ENCODE peak calls at places on chromosome 21, in seven cellular contexts. One of them, this sample, is unnamed.

GRCh38 chr21:46324390-46325072 is 575 bp downstream of the PCNT start:
- DNase-seq in OCI-LY7: peak; percentile 90
- DNase-seq in Calu3: peak; percentile 87
- DNase-seq in cardiac muscle cell: peak; percentile 90
- DNase-seq in left lung: peak; percentile 96
- DNase-seq in AG09309: peak; percentile 13
- DNase-seq in endodermal cell: peak; percentile 94
- DNase-seq in this sample: peak; percentile 82

GRCh38 chr21:45556645-45557601 is 14.7 kb upstream of the SLC19A1 start:
- DNase-seq in OCI-LY7: no peak
- DNase-seq in endodermal cell: peak; percentile 49
- DNase-seq in Calu3: no peak
- DNase-seq in left lung: peak; percentile 80
- DNase-seq in cardiac muscle cell: no peak
- DNase-seq in AG09309: no peak
- DNase-seq in this sample: no peak

GRCh38 chr21:36188081-36188681 is 31.6 kb downstream of the DOP1B start:
- DNase-seq in endodermal cell: no peak
- DNase-seq in left lung: no peak
- DNase-seq in OCI-LY7: no peak
- DNase-seq in cardiac muscle cell: no peak
- DNase-seq in AG09309: no peak
- DNase-seq in Calu3: peak; percentile 53
- DNase-seq in this sample: no peak

GRCh38 chr21:26956216-26956615 is 10.7 kb downstream of the ADAMTS5 start:
- DNase-seq in endodermal cell: no peak
- DNase-seq in AG09309: no peak
- DNase-seq in cardiac muscle cell: no peak
- DNase-seq in Calu3: no peak
- DNase-seq in OCI-LY7: no peak
- DNase-seq in left lung: no peak
- DNase-seq in this sample: no peak

GRCh38 chr21:36210779-36211659 is 54.4 kb downstream of the DOP1B start:
- DNase-seq in AG09309: no peak
- DNase-seq in endodermal cell: peak; percentile 56
- DNase-seq in OCI-LY7: no peak
- DNase-seq in cardiac muscle cell: no peak
- DNase-seq in left lung: no peak
- DNase-seq in Calu3: no peak
- DNase-seq in this sample: no peak

GRCh38 chr21:25127007-25127406 is 480.3 kb downstream of the MRPL39 start:
- DNase-seq in OCI-LY7: no peak
- DNase-seq in left lung: no peak
- DNase-seq in cardiac muscle cell: no peak
- DNase-seq in Calu3: no peak
- DNase-seq in endodermal cell: no peak
- DNase-seq in AG09309: no peak
- DNase-seq in this sample: no peak

GRCh38 chr21:44950351-44950750 is 10.5 kb downstream of the SLX9 start:
- DNase-seq in AG09309: no peak
- DNase-seq in left lung: peak; percentile 61
- DNase-seq in endodermal cell: no peak
- DNase-seq in OCI-LY7: no peak
- DNase-seq in cardiac muscle cell: no peak
- DNase-seq in Calu3: no peak
- DNase-seq in this sample: no peak

GRCh38 chr21:36661511-36662309 is 37.2 kb upstream of the SIM2 start:
- DNase-seq in left lung: no peak
- DNase-seq in AG09309: no peak
- DNase-seq in Calu3: peak; percentile 30
- DNase-seq in endodermal cell: peak; percentile 82
- DNase-seq in OCI-LY7: no peak
- DNase-seq in cardiac muscle cell: peak; percentile 55
- DNase-seq in this sample: no peak

GRCh38 chr21:46002841-46003574 is 21.4 kb downstream of the COL6A1 start:
- DNase-seq in cardiac muscle cell: no peak
- DNase-seq in OCI-LY7: no peak
- DNase-seq in Calu3: no peak
- DNase-seq in left lung: peak; percentile 80
- DNase-seq in AG09309: no peak
- DNase-seq in endodermal cell: peak; percentile 42
- DNase-seq in this sample: no peak

GRCh38 chr21:45004059-45004422 is 64.2 kb downstream of the SLX9 start:
- DNase-seq in AG09309: no peak
- DNase-seq in OCI-LY7: no peak
- DNase-seq in Calu3: no peak
- DNase-seq in left lung: peak; percentile 61
- DNase-seq in endodermal cell: no peak
- DNase-seq in cardiac muscle cell: no peak
- DNase-seq in this sample: peak; percentile 38

GRCh38 chr21:40788635-40789034 is 58.3 kb downstream of the DSCAM start:
- DNase-seq in OCI-LY7: no peak
- DNase-seq in cardiac muscle cell: no peak
- DNase-seq in endodermal cell: no peak
- DNase-seq in Calu3: no peak
- DNase-seq in left lung: no peak
- DNase-seq in AG09309: no peak
- DNase-seq in this sample: no peak

GRCh38 chr21:46098303-46099141 is 610 bp downstream of the COL6A2 start:
- DNase-seq in Calu3: no peak
- DNase-seq in AG09309: no peak
- DNase-seq in OCI-LY7: no peak
- DNase-seq in left lung: peak; percentile 75
- DNase-seq in cardiac muscle cell: peak; percentile 34
- DNase-seq in endodermal cell: peak; percentile 75
- DNase-seq in this sample: no peak

GRCh38 chr21:33265664-33266049 is 510 bp upstream of the IL10RB start:
- DNase-seq in Calu3: no peak
- DNase-seq in endodermal cell: peak; percentile 52
- DNase-seq in AG09309: no peak
- DNase-seq in left lung: peak; percentile 85
- DNase-seq in cardiac muscle cell: no peak
- DNase-seq in OCI-LY7: peak; percentile 80
- DNase-seq in this sample: peak; percentile 94

GRCh38 chr21:45973475-45974072 is 8.0 kb upstream of the COL6A1 start:
- DNase-seq in cardiac muscle cell: peak; percentile 88
- DNase-seq in endodermal cell: no peak
- DNase-seq in OCI-LY7: no peak
- DNase-seq in left lung: peak; percentile 84
- DNase-seq in Calu3: peak; percentile 69
- DNase-seq in AG09309: no peak
- DNase-seq in this sample: no peak

GRCh38 chr21:42426424-42426823 is 22.7 kb downstream of the UBASH3A start:
- DNase-seq in cardiac muscle cell: no peak
- DNase-seq in endodermal cell: no peak
- DNase-seq in AG09309: no peak
- DNase-seq in OCI-LY7: no peak
- DNase-seq in left lung: no peak
- DNase-seq in Calu3: no peak
- DNase-seq in this sample: no peak

GRCh38 chr21:29117372-29117955 is 13.0 kb upstream of the MAP3K7CL start:
- DNase-seq in AG09309: no peak
- DNase-seq in endodermal cell: no peak
- DNase-seq in OCI-LY7: peak; percentile 29
- DNase-seq in Calu3: no peak
- DNase-seq in cardiac muscle cell: no peak
- DNase-seq in left lung: no peak
- DNase-seq in this sample: no peak

GRCh38 chr21:36385909-36386642 is 884 bp downstream of the CHAF1B start:
- DNase-seq in endodermal cell: no peak
- DNase-seq in left lung: no peak
- DNase-seq in AG09309: no peak
- DNase-seq in OCI-LY7: no peak
- DNase-seq in cardiac muscle cell: no peak
- DNase-seq in Calu3: no peak
- DNase-seq in this sample: no peak

DNA sequence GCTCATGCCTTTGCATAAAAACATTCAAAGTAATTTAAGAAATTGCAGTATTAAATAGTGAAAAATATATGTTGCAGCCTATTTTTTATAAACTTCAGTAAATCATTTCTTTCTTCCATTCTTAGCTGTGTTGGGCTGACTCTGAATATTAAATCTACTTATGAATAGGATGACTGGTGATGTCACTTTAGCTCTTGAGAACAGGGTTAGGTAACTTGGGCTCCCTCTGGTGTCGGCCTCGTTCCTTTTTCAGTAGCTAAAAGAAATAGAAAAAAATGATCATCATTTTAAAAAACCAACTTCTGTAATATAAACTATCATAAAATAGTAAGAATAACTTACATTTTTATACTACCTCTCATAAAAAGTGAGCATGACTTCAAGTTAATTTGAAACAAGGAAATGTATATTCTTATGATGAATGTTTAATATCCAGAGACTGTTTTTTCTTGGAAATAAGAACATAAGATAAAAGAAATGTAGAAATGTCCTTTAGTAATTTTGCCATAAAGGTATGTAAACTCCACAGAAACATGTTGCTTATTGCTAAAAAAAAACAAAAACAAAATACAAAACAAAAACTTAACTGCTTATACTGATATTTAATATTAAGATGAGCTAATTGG is 26.8 kb upstream of the NCAM2 start:
- DNase-seq in endodermal cell: peak; percentile 73
- DNase-seq in cardiac muscle cell: peak; percentile 73
- DNase-seq in left lung: no peak
- DNase-seq in AG09309: no peak
- DNase-seq in OCI-LY7: peak; percentile 2
- DNase-seq in Calu3: peak; percentile 0
- DNase-seq in this sample: no peak
- TF ChIP-seq CTCF in endodermal cell: peak; percentile 84
- TF ChIP-seq CTCF in cardiac muscle cell: peak; percentile 58
- TF ChIP-seq CTCF in left lung: peak; percentile 44
- TF ChIP-seq CTCF in AG09309: no peak
- TF ChIP-seq CTCF in OCI-LY7: peak; percentile 53
- TF ChIP-seq CTCF in Calu3: no peak
- TF ChIP-seq CTCF in this sample: no peak

GRCh38 chr21:24011087-24011486 is 1596.2 kb downstream of the MRPL39 start:
- DNase-seq in cardiac muscle cell: no peak
- DNase-seq in left lung: no peak
- DNase-seq in endodermal cell: no peak
- DNase-seq in AG09309: no peak
- DNase-seq in OCI-LY7: no peak
- DNase-seq in Calu3: no peak
- DNase-seq in this sample: no peak

DNA sequence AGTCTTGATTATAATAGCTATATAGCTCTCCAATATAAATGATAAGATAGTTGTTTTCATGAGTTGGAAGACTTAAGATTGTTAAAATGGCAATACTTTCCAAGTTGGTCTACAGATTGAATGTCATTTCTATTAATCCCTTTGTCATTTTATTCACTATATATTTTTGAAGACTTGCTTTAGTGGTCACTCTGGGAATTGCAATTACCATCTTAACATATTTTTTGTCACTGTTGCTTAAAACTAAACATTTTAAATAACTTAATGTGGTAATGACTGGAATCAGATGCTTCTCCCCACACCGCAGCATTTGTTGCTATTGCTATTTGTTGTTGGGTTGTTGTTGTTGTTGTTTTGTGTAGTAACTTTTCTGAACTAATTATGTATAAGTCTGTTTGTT is 1592.9 kb downstream of the MRPL39 start:
- DNase-seq in cardiac muscle cell: no peak
- DNase-seq in endodermal cell: no peak
- DNase-seq in OCI-LY7: no peak
- DNase-seq in AG09309: no peak
- DNase-seq in left lung: no peak
- DNase-seq in Calu3: no peak
- DNase-seq in this sample: no peak
- TF ChIP-seq CTCF in cardiac muscle cell: peak; percentile 3
- TF ChIP-seq CTCF in endodermal cell: peak; percentile 50
- TF ChIP-seq CTCF in OCI-LY7: peak; percentile 50
- TF ChIP-seq CTCF in AG09309: no peak
- TF ChIP-seq CTCF in left lung: no peak
- TF ChIP-seq CTCF in Calu3: no peak
- TF ChIP-seq CTCF in this sample: peak; percentile 41

GRCh38 chr21:43810505-43811261 is 21.3 kb downstream of the RRP1 start:
- DNase-seq in endodermal cell: peak; percentile 99
- DNase-seq in Calu3: peak; percentile 92
- DNase-seq in AG09309: no peak
- DNase-seq in left lung: peak; percentile 97
- DNase-seq in cardiac muscle cell: peak; percentile 83
- DNase-seq in OCI-LY7: peak; percentile 83
- DNase-seq in this sample: peak; percentile 88

GRCh38 chr21:43808832-43809251 is 19.5 kb downstream of the RRP1 start:
- DNase-seq in AG09309: no peak
- DNase-seq in endodermal cell: no peak
- DNase-seq in OCI-LY7: peak; percentile 25
- DNase-seq in Calu3: no peak
- DNase-seq in left lung: peak; percentile 56
- DNase-seq in cardiac muscle cell: no peak
- DNase-seq in this sample: no peak

GRCh38 chr21:43808367-43808766 is 19.0 kb downstream of the RRP1 start:
- DNase-seq in left lung: peak; percentile 70
- DNase-seq in endodermal cell: no peak
- DNase-seq in AG09309: no peak
- DNase-seq in OCI-LY7: peak; percentile 19
- DNase-seq in Calu3: no peak
- DNase-seq in cardiac muscle cell: no peak
- DNase-seq in this sample: no peak

GRCh38 chr21:43809853-43810504 is 20.6 kb downstream of the RRP1 start:
- DNase-seq in cardiac muscle cell: no peak
- DNase-seq in endodermal cell: no peak
- DNase-seq in left lung: peak; percentile 77
- DNase-seq in AG09309: no peak
- DNase-seq in Calu3: no peak
- DNase-seq in OCI-LY7: no peak
- DNase-seq in this sample: no peak

GRCh38 chr21:43809346-43809799 is 20.0 kb downstream of the RRP1 start:
- DNase-seq in left lung: peak; percentile 77
- DNase-seq in Calu3: no peak
- DNase-seq in endodermal cell: no peak
- DNase-seq in AG09309: no peak
- DNase-seq in cardiac muscle cell: no peak
- DNase-seq in OCI-LY7: no peak
- DNase-seq in this sample: no peak
- TF ChIP-seq CTCF in left lung: no peak
- TF ChIP-seq CTCF in Calu3: no peak
- TF ChIP-seq CTCF in endodermal cell: no peak
- TF ChIP-seq CTCF in AG09309: no peak
- TF ChIP-seq CTCF in cardiac muscle cell: no peak
- TF ChIP-seq CTCF in OCI-LY7: no peak
- TF ChIP-seq CTCF in this sample: no peak

GRCh38 chr21:28099296-28099695 is 893.4 kb downstream of the LTN1 start:
- DNase-seq in AG09309: no peak
- DNase-seq in endodermal cell: no peak
- DNase-seq in Calu3: no peak
- DNase-seq in OCI-LY7: no peak
- DNase-seq in left lung: no peak
- DNase-seq in cardiac muscle cell: peak; percentile 30
- DNase-seq in this sample: no peak

GRCh38 chr21:28104346-28104745 is 888.3 kb downstream of the LTN1 start:
- DNase-seq in left lung: no peak
- DNase-seq in Calu3: no peak
- DNase-seq in AG09309: no peak
- DNase-seq in OCI-LY7: no peak
- DNase-seq in endodermal cell: no peak
- DNase-seq in cardiac muscle cell: no peak
- DNase-seq in this sample: no peak

DNA sequence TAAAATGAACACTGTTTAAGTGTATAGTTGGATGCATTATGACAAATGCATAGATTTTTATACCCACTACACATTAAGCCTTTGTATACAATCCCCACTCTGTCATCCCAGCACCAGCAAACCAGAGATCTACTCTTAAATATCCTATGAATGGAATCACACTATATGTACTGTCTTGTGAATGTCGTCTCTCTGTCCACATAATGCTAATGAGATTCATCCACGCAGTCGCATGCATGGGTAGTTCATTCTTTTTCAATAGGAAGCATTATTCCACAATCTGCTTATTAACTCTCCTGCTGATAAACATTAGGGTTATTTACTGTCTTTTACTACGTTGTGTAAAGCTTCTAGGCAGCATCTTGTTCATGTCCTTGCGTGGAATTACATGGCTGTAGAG is 892.3 kb downstream of the LTN1 start:
- DNase-seq in OCI-LY7: no peak
- DNase-seq in AG09309: no peak
- DNase-seq in cardiac muscle cell: no peak
- DNase-seq in Calu3: no peak
- DNase-seq in left lung: no peak
- DNase-seq in endodermal cell: no peak
- DNase-seq in this sample: no peak
- TF ChIP-seq CTCF in OCI-LY7: no peak
- TF ChIP-seq CTCF in AG09309: no peak
- TF ChIP-seq CTCF in cardiac muscle cell: no peak
- TF ChIP-seq CTCF in Calu3: no peak
- TF ChIP-seq CTCF in left lung: no peak
- TF ChIP-seq CTCF in endodermal cell: no peak
- TF ChIP-seq CTCF in this sample: no peak

This sample was measured in CD14-positive monocyte.